ENCODE peak calls at places on chromosomes 6 and 20, in eight cellular contexts. I is heart right ventricle; V is cardiac fibroblast; K is cardiac muscle cell; U is activated CD8-positive, alpha-beta memory T cell treated with anti-CD3 and anti-CD28 coated beads for 1 hour; Q is sciatic nerve; J is MM.1S; X is stimulated activated CD4-positive, alpha-beta T cell treated with anti-CD3 and anti-CD28 coated beads, TNF-alpha, amount 100 ng/mL, for 1 hour. P is an unnamed sample.

GRCh38 chr20:43191946-43192847 is 2.5 kb upstream of the PTPRT start:
- DNase-seq in I (no peak), V (no peak), K (peak; percentile 56), U (no peak), Q (no peak), J (peak; percentile 21), X (no peak), P (no peak)

GRCh38 chr20:42752620-42753019 is 437.1 kb downstream of the PTPRT start:
- DNase-seq in I (no peak), V (no peak), K (no peak), U (no peak), Q (no peak), J (no peak), X (no peak), P (no peak)

GRCh38 chr6:17012421-17013225 is 89.2 kb upstream of the STMND1 start:
- DNase-seq in I (no peak), V (peak; percentile 67), K (peak; percentile 53), U (no peak), Q (no peak), J (no peak), X (no peak), P (no peak)

GRCh38 chr6:109082178-109082577 is 12.5 kb downstream of the SESN1 start:
- DNase-seq in I (no peak), V (no peak), K (no peak), U (no peak), Q (no peak), J (no peak), X (no peak), P (no peak)

GRCh38 chr6:54655162-54655561 is 191.4 kb upstream of the FAM83B start:
- DNase-seq in I (no peak), V (no peak), K (no peak), U (no peak), Q (no peak), J (no peak), X (no peak), P (no peak)

GRCh38 chr20:55472704-55473103 is 532.6 kb downstream of the CBLN4 start:
- DNase-seq in I (no peak), V (no peak), K (peak; percentile 35), U (no peak), Q (no peak), J (no peak), X (no peak), P (no peak)

GRCh38 chr6:157761331-157761921 is 61.6 kb upstream of the SNX9 start:
- DNase-seq in I (no peak), V (peak; percentile 64), K (no peak), U (peak; percentile 40), Q (no peak), J (no peak), X (no peak), P (no peak)

GRCh38 chr6:35469711-35470662 is 1.8 kb downstream of the RPL10A start:
- DNase-seq in I (no peak), V (no peak), K (peak; percentile 44), U (no peak), Q (no peak), J (no peak), X (no peak), P (no peak)

GRCh38 chr20:41168281-41169183 is 31.2 kb downstream of the PLCG1 start:
- DNase-seq in I (no peak), V (no peak), K (no peak), U (no peak), Q (peak; percentile 14), J (no peak), X (no peak), P (no peak)

GRCh38 chr6:125989631-125990030 is 3.3 kb downstream of the TRMT11 start:
- DNase-seq in I (no peak), V (no peak), K (no peak), U (no peak), Q (no peak), J (no peak), X (no peak), P (no peak)

GRCh38 chr6:22873531-22874136 is 304.3 kb downstream of the HDGFL1 start:
- DNase-seq in I (no peak), V (peak; percentile 75), K (no peak), U (no peak), Q (no peak), J (no peak), X (no peak), P (no peak)

GRCh38 chr6:157667211-157668033 is 155.6 kb upstream of the SNX9 start:
- DNase-seq in I (no peak), V (peak; percentile 75), K (peak; percentile 75), U (peak; percentile 15), Q (no peak), J (peak; percentile 32), X (peak; percentile 30), P (peak; percentile 56)

P was measured in hypothalamus.